ENCODE peak calls at places on chromosome 3, in nine cellular contexts. One of them, this sample, is unnamed.

GRCh38 chr3:172290457-172290856 is 157.8 kb downstream of the GHSR start:
- DNase-seq in NCI-H345: no peak
- DNase-seq in activated naive CD4-positive, alpha-beta T cell: no peak
- DNase-seq in left ventricle myocardium inferior: no peak
- DNase-seq in epithelial cell of esophagus: no peak
- DNase-seq in NCI-H2081 treated with DMSO at 0.1 percent for 48 hours: no peak
- DNase-seq in kidney tubule cell: no peak
- DNase-seq in uterus: no peak
- DNase-seq in stimulated activated CD8-positive, alpha-beta memory T cell treated with anti-CD3 and anti-CD28 coated beads, Interleukin-15, amount 100 ng/mL, for 4 hours: no peak
- DNase-seq in this sample: no peak

GRCh38 chr3:49715611-49716121 is 3.8 kb downstream of the AMIGO3 start:
- DNase-seq in NCI-H345: no peak
- DNase-seq in activated naive CD4-positive, alpha-beta T cell: no peak
- DNase-seq in left ventricle myocardium inferior: no peak
- DNase-seq in epithelial cell of esophagus: no peak
- DNase-seq in NCI-H2081 treated with DMSO at 0.1 percent for 48 hours: no peak
- DNase-seq in kidney tubule cell: peak
- DNase-seq in uterus: peak
- DNase-seq in stimulated activated CD8-positive, alpha-beta memory T cell treated with anti-CD3 and anti-CD28 coated beads, Interleukin-15, amount 100 ng/mL, for 4 hours: no peak
- DNase-seq in this sample: no peak

GRCh38 chr3:56424885-56425284 is 43.4 kb downstream of the ERC2 start:
- DNase-seq in NCI-H345: no peak
- DNase-seq in activated naive CD4-positive, alpha-beta T cell: no peak
- DNase-seq in left ventricle myocardium inferior: no peak
- DNase-seq in epithelial cell of esophagus: no peak
- DNase-seq in NCI-H2081 treated with DMSO at 0.1 percent for 48 hours: no peak
- DNase-seq in kidney tubule cell: no peak
- DNase-seq in uterus: no peak
- DNase-seq in stimulated activated CD8-positive, alpha-beta memory T cell treated with anti-CD3 and anti-CD28 coated beads, Interleukin-15, amount 100 ng/mL, for 4 hours: no peak
- DNase-seq in this sample: no peak

GRCh38 chr3:9214599-9214998 is 34.8 kb downstream of the SRGAP3 start:
- DNase-seq in NCI-H345: no peak
- DNase-seq in activated naive CD4-positive, alpha-beta T cell: no peak
- DNase-seq in left ventricle myocardium inferior: no peak
- DNase-seq in epithelial cell of esophagus: peak
- DNase-seq in NCI-H2081 treated with DMSO at 0.1 percent for 48 hours: no peak
- DNase-seq in kidney tubule cell: peak
- DNase-seq in uterus: no peak
- DNase-seq in stimulated activated CD8-positive, alpha-beta memory T cell treated with anti-CD3 and anti-CD28 coated beads, Interleukin-15, amount 100 ng/mL, for 4 hours: no peak
- DNase-seq in this sample: no peak

GRCh38 chr3:8887435-8888295 is 75.6 kb downstream of the RAD18 start:
- DNase-seq in NCI-H345: no peak
- DNase-seq in activated naive CD4-positive, alpha-beta T cell: no peak
- DNase-seq in left ventricle myocardium inferior: no peak
- DNase-seq in epithelial cell of esophagus: no peak
- DNase-seq in NCI-H2081 treated with DMSO at 0.1 percent for 48 hours: no peak
- DNase-seq in kidney tubule cell: no peak
- DNase-seq in uterus: no peak
- DNase-seq in stimulated activated CD8-positive, alpha-beta memory T cell treated with anti-CD3 and anti-CD28 coated beads, Interleukin-15, amount 100 ng/mL, for 4 hours: no peak
- DNase-seq in this sample: no peak

GRCh38 chr3:184570035-184570434 is 8.4 kb downstream of the EPHB3 start:
- DNase-seq in NCI-H345: no peak
- DNase-seq in activated naive CD4-positive, alpha-beta T cell: no peak
- DNase-seq in left ventricle myocardium inferior: no peak
- DNase-seq in epithelial cell of esophagus: no peak
- DNase-seq in NCI-H2081 treated with DMSO at 0.1 percent for 48 hours: no peak
- DNase-seq in kidney tubule cell: no peak
- DNase-seq in uterus: no peak
- DNase-seq in stimulated activated CD8-positive, alpha-beta memory T cell treated with anti-CD3 and anti-CD28 coated beads, Interleukin-15, amount 100 ng/mL, for 4 hours: no peak
- DNase-seq in this sample: no peak

GRCh38 chr3:14769531-14770325 is 49.0 kb upstream of the FGD5 start:
- DNase-seq in NCI-H345: no peak
- DNase-seq in activated naive CD4-positive, alpha-beta T cell: no peak
- DNase-seq in left ventricle myocardium inferior: no peak
- DNase-seq in epithelial cell of esophagus: no peak
- DNase-seq in NCI-H2081 treated with DMSO at 0.1 percent for 48 hours: no peak
- DNase-seq in kidney tubule cell: no peak
- DNase-seq in uterus: no peak
- DNase-seq in stimulated activated CD8-positive, alpha-beta memory T cell treated with anti-CD3 and anti-CD28 coated beads, Interleukin-15, amount 100 ng/mL, for 4 hours: no peak
- DNase-seq in this sample: no peak

GRCh38 chr3:32200490-32200889 is 38.0 kb upstream of the CMTM8 start:
- DNase-seq in NCI-H345: no peak
- DNase-seq in activated naive CD4-positive, alpha-beta T cell: no peak
- DNase-seq in left ventricle myocardium inferior: peak
- DNase-seq in epithelial cell of esophagus: no peak
- DNase-seq in NCI-H2081 treated with DMSO at 0.1 percent for 48 hours: no peak
- DNase-seq in kidney tubule cell: no peak
- DNase-seq in uterus: peak
- DNase-seq in stimulated activated CD8-positive, alpha-beta memory T cell treated with anti-CD3 and anti-CD28 coated beads, Interleukin-15, amount 100 ng/mL, for 4 hours: no peak
- DNase-seq in this sample: no peak

GRCh38 chr3:65871305-65872141 is 167.2 kb downstream of the MAGI1 start:
- DNase-seq in NCI-H345: peak
- DNase-seq in activated naive CD4-positive, alpha-beta T cell: no peak
- DNase-seq in left ventricle myocardium inferior: peak
- DNase-seq in epithelial cell of esophagus: peak
- DNase-seq in NCI-H2081 treated with DMSO at 0.1 percent for 48 hours: peak
- DNase-seq in kidney tubule cell: peak
- DNase-seq in uterus: peak
- DNase-seq in stimulated activated CD8-positive, alpha-beta memory T cell treated with anti-CD3 and anti-CD28 coated beads, Interleukin-15, amount 100 ng/mL, for 4 hours: no peak
- DNase-seq in this sample: peak